ENCODE peak calls at places on chromosome 17, in five cellular contexts. A is hepatocyte, B is IMR-90, N is mesendoderm, X is PC-3. V is an unnamed sample. For H3K4me1, the result is how much of the 10 kb centered on the place peaks cover.

GRCh38 chr17:2064147-2064489 is 9.2 kb downstream of the HIC1 start:
- DNase-seq in A (no peak), X (no peak), N (no peak), B (no peak), V (no peak)

GRCh38 chr17:1222321-1222720 is 42.5 kb upstream of the ABR start:
- DNase-seq in B (no peak), N (no peak), A (no peak), X (peak), V (no peak)

GRCh38 chr17:43927101-43927935 is 15.0 kb downstream of the PPY start:
- DNase-seq in B (no peak), A (peak), X (peak), N (no peak), V (peak)

GRCh38 chr17:57603541-57603940 is 141.6 kb downstream of the CCDC182 start:
- DNase-seq in A (no peak), B (no peak), N (no peak), X (no peak), V (peak)

GRCh38 chr17:50210249-50211225 is 9.1 kb upstream of the COL1A1 start:
- DNase-seq in B (peak), N (peak), X (peak), A (peak), V (no peak)

GRCh38 chr17:31820691-31821435 is 38.2 kb downstream of the COPRS start:
- DNase-seq in B (peak), A (no peak), X (no peak), N (no peak), V (no peak)

GRCh38 chr17:31293586-31293985 is 3.5 kb downstream of the OMG start:
- DNase-seq in N (no peak), A (no peak), B (no peak), X (no peak), V (no peak)

GRCh38 chr17:14552311-14552710 is 251.4 kb downstream of the HS3ST3B1 start:
- DNase-seq in A (no peak), X (no peak), N (no peak), B (no peak), V (no peak)

GRCh38 chr17:6506679-6507231 is 49.6 kb downstream of the PITPNM3 start:
- DNase-seq in X (peak), N (no peak), B (no peak), A (no peak), V (peak)

GRCh38 chr17:65185060-65185459 is 47.9 kb downstream of the RGS9 start:
- DNase-seq in N (no peak), B (no peak), X (no peak), A (no peak), V (no peak)

GRCh38 chr17:71959129-71959528 is 161.7 kb upstream of the SOX9 start:
- DNase-seq in A (no peak), X (peak), B (peak), N (no peak), V (peak)

GRCh38 chr17:82970067-82970466 is 109.3 kb upstream of the METRNL start:
- DNase-seq in A (no peak), N (no peak), X (no peak), B (no peak), V (no peak)

GRCh38 chr17:58936295-58936694 is 170.4 kb downstream of the TRIM37 start:
- DNase-seq in N (no peak), X (no peak), A (no peak), B (no peak), V (no peak)

GRCh38 chr17:48261297-48261880 is 153.8 kb downstream of the SNX11 start:
- DNase-seq in A (peak), B (peak), N (peak), X (peak), V (peak)

GRCh38 chr17:60169921-60170817 is 20.4 kb downstream of the CA4 start:
- DNase-seq in B (peak), A (peak), X (no peak), N (no peak), V (peak)

GRCh38 chr17:40938981-40939380 is 1.5 kb upstream of the KRT23 start:
- DNase-seq in B (peak), N (no peak), A (no peak), X (no peak), V (no peak)

GRCh38 chr17:12522336-12522735 is 143.4 kb upstream of the MYOCD start:
- DNase-seq in B (no peak), N (no peak), A (no peak), X (no peak), V (no peak)

GRCh38 chr17:15263206-15263579 is 1.9 kb downstream of the PMP22 start:
- DNase-seq in B (peak), A (peak), N (peak), X (peak), V (no peak)

GRCh38 chr17:35732806-35733136 is 1.3 kb downstream of the RASL10B start:
- DNase-seq in A (no peak), N (no peak), B (no peak), X (no peak), V (no peak)

GRCh38 chr17:1515640-1516402 is 591 bp downstream of the INPP5K start:
- DNase-seq in A (peak), B (peak), X (peak), N (peak), V (peak)

GRCh38 chr17:50948711-50949110 is 82.6 kb upstream of the TOB1 start:
- DNase-seq in N (no peak), X (no peak), B (no peak), A (no peak), V (no peak)

GRCh38 chr17:77769215-77769614 is 189.3 kb upstream of the TNRC6C start:
- DNase-seq in X (peak), A (no peak), B (peak), N (no peak), V (no peak)

GRCh38 chr17:55577687-55578086 is 66.4 kb upstream of the SMIM36 start:
- DNase-seq in B (peak), N (no peak), X (no peak), A (no peak), V (no peak)

GRCh38 chr17:80696456-80696855 is 151.8 kb downstream of the RPTOR start:
- DNase-seq in N (no peak), B (no peak), A (no peak), X (no peak), V (no peak)

GRCh38 chr17:48541574-48542113 is 3.3 kb downstream of the HOXB2 start:
- DNase-seq in N (no peak), A (peak), X (no peak), B (peak), V (no peak)

DNA sequence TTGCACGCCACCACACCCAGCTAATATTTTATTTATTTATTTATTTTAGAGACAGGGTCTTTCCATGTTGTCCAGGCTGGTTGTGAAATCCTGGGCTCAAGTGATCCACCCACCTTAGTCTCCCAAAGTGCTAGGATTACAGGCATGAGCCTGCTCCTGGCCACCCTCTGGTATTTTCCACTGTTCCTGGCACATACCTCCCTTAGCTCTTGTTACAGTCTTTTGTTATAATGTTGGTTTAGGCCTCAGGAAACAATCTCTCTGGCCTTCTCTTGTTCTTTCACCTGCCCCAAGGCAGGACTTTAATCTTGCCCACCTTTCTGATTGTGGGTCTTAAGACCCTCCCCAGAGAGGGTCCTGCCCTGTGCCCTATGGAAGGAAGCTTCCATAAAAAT is 3.6 kb upstream of the CYTH1 start:
- DNase-seq in N (no peak), B (no peak), A (no peak), X (no peak), V (no peak)
- H3K4me1 ChIP-seq in N (under half), B (under half), A (under half), X (under half), V (under half)

DNA sequence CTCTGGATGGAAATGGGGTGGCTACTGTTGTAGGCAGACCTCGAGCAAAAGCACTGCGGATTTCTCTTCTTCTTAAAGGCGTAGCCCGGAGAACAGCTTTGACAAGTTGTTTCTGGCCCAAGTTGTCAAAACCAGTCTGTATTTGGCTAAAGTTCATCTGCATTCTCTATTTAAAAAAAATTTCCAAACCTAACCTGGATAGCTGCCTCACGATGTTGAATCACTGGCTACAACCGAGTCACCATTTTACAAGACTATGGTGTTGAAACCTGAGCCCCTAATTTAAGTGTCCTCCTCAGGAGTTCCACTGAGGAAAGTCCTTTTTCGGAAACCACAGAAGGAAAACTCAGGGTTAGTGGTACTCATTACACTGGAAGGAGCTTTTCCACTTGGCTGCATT is 1.5 kb downstream of the SLC16A6 start:
- DNase-seq in A (no peak), X (peak), N (no peak), B (no peak), V (no peak)
- H3K4me3 ChIP-seq in A (no peak), X (peak), N (no peak), B (no peak), V (no peak)

DNA sequence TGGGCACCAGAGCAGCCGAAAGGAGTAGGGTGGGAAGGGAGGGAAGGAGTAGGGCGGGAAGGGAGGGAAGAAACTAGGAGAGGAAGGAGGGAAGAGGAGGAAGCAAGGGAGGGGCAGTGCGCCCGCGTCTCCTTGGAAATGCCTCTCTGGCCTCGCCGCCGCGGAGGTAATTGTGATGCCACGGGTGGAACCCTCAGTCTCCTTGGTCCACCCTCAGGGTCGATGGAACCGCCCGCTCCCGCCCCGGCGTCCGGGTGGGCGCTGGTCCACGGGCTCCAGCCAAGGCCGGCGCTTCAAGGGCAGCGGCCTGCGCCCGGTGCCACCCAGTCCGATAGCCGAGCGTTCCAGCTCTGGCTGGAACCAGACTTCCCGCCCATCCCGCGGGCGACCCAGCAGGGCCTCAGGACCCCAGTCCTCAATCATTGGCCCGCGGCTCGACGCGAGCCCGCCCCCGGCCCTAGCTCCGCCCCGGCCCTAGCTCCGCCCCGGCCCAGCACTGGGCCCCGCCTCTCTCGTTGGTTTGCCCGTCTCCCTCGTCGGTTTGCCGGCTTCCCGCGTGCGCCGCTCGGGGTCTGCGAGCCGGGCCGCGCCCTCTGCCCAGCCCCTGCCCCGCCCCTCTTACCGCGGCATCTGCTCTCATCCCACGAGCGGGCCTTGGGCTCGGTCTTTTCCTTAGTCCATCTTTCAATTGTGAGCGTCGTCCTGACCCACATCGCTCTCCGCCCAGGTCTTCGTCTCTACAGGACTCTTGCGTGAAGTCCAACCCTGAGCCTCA is 553 bp downstream of the PROCA1 start:
- DNase-seq in N (peak), X (peak), B (peak), A (peak), V (peak)
- H3K27ac ChIP-seq in N (peak), X (peak), B (peak), A (peak), V (peak)

GRCh38 chr17:7854078-7854777 is 638 bp upstream of the TMEM88 start:
- DNase-seq in B (no peak), A (peak), N (no peak), X (no peak), V (no peak)
- H3K4me1 ChIP-seq in B (under half), A (under half), N (under half), X (under half), V (under half)

GRCh38 chr17:19753661-19754463 is 5.8 kb upstream of the ALDH3A1 start:
- DNase-seq in A (no peak), X (peak), B (no peak), N (no peak), V (peak)

GRCh38 chr17:19755392-19755791 is 7.3 kb upstream of the ALDH3A1 start:
- DNase-seq in N (no peak), X (no peak), A (no peak), B (no peak), V (no peak)

GRCh38 chr17:19755821-19756510 is 7.9 kb upstream of the ALDH3A1 start:
- DNase-seq in A (no peak), B (no peak), N (no peak), X (no peak), V (no peak)

GRCh38 chr17:19757536-19758180 is 9.6 kb upstream of the ALDH3A1 start:
- DNase-seq in B (no peak), A (no peak), N (no peak), X (no peak), V (no peak)

DNA sequence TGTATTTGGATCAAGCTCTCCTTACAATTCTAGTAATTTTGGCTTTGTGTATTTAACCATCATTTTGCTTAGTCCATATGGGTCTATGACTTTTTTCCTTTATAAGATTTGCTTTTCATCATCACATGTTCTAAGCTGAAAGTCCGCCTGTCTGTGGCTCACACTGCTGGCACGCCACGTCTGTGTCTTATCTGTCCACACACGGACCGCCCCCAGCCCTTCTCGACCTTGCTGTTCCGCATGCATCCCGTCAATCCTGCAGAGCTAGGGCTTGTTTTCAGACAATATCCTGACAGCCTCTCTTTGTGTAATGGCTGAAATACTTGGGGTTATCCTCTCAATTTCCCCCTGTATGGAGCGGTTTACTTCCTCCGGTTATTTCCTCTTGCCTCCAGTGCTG is 8.5 kb upstream of the ALDH3A1 start:
- DNase-seq in N (no peak), X (no peak), B (no peak), A (peak), V (no peak)
- H3K4me3 ChIP-seq in N (no peak), X (no peak), B (no peak), A (no peak), V (no peak)

V was measured in small intestine.